ENCODE peak calls at places on chromosome 13, in four cellular contexts. G is choroid plexus epithelial cell, L is PC-3, R is thoracic aorta. H is an unnamed sample.

GRCh38 chr13:113205428-113205931 is 3.0 kb downstream of the PCID2 start:
- DNase-seq in G (peak; percentile 53), R (no peak), L (peak; percentile 16), H (no peak)

GRCh38 chr13:73913043-73913740 is 221.0 kb downstream of the KLF12 start:
- DNase-seq in L (no peak), R (no peak), G (peak; percentile 69), H (peak; percentile 48)

GRCh38 chr13:33740134-33740538 is 77.8 kb upstream of the RFC3 start:
- DNase-seq in R (no peak), L (peak; percentile 52), G (peak; percentile 61), H (peak; percentile 32)

GRCh38 chr13:109651854-109652253 is 134.5 kb downstream of the IRS2 start:
- DNase-seq in G (no peak), L (no peak), R (no peak), H (no peak)

GRCh38 chr13:87524775-87525174 is 146.4 kb upstream of the SLITRK5 start:
- DNase-seq in R (no peak), G (no peak), L (no peak), H (no peak)

GRCh38 chr13:51590966-51591627 is 6.8 kb downstream of the WDFY2 start:
- DNase-seq in R (no peak), G (peak; percentile 92), L (peak; percentile 68), H (peak; percentile 83)

GRCh38 chr13:51525567-51526165 is 58.6 kb upstream of the WDFY2 start:
- DNase-seq in R (no peak), L (peak; percentile 23), G (peak; percentile 16), H (peak; percentile 71)

GRCh38 chr13:27774651-27775050 is 17.6 kb upstream of the GSX1 start:
- DNase-seq in G (no peak), L (no peak), R (no peak), H (no peak)

GRCh38 chr13:23558675-23559536 is 11.3 kb upstream of the TNFRSF19 start:
- DNase-seq in R (no peak), L (peak; percentile 66), G (peak; percentile 96), H (peak; percentile 86)

GRCh38 chr13:90485441-90485840 is 862.0 kb upstream of the MIR17HG start:
- DNase-seq in R (no peak), L (peak; percentile 80), G (peak; percentile 88), H (peak; percentile 64)

GRCh38 chr13:98890186-98890585 is 87.7 kb downstream of the DOCK9 start:
- DNase-seq in G (peak; percentile 60), R (no peak), L (peak; percentile 90), H (peak; percentile 98)

GRCh38 chr13:35342440-35342839 is 134.0 kb downstream of the MAB21L1 start:
- DNase-seq in G (no peak), L (no peak), R (no peak), H (no peak)

GRCh38 chr13:112531263-112531794 is 56.6 kb downstream of the TUBGCP3 start:
- DNase-seq in L (no peak), G (no peak), R (no peak), H (no peak)

GRCh38 chr13:23852351-23852750 is 36.8 kb downstream of the MIPEP start:
- DNase-seq in R (no peak), G (no peak), L (no peak), H (peak; percentile 20)

GRCh38 chr13:59880468-59880867 is 283.3 kb downstream of the DIAPH3 start:
- DNase-seq in G (peak; percentile 25), L (peak; percentile 21), R (no peak), H (peak; percentile 36)

GRCh38 chr13:31835932-31836331 is 96.6 kb downstream of the RXFP2 start:
- DNase-seq in L (peak; percentile 49), G (peak; percentile 77), R (no peak), H (peak; percentile 62)

GRCh38 chr13:91747164-91747563 is 348.7 kb downstream of the GPC5 start:
- DNase-seq in G (no peak), L (no peak), R (no peak), H (no peak)

GRCh38 chr13:65460136-65460535 is 1770.0 kb downstream of the PCDH9 start:
- DNase-seq in R (no peak), L (no peak), G (peak; percentile 80), H (no peak)

GRCh38 chr13:98549006-98549727 is 27.7 kb downstream of the STK24 start:
- DNase-seq in L (peak; percentile 29), G (peak; percentile 96), R (no peak), H (peak; percentile 86)

GRCh38 chr13:86174632-86175031 is 375.4 kb upstream of the SLITRK6 start:
- DNase-seq in G (peak; percentile 14), R (no peak), L (peak; percentile 7), H (peak; percentile 7)

GRCh38 chr13:97318532-97318931 is 96.4 kb downstream of the MBNL2 start:
- DNase-seq in R (no peak), L (no peak), G (no peak), H (no peak)

GRCh38 chr13:79779061-79779460 is 298.1 kb downstream of the NDFIP2 start:
- DNase-seq in G (no peak), L (no peak), R (no peak), H (no peak)

GRCh38 chr13:27619093-27619705 is 1.1 kb downstream of the LNX2 start:
- DNase-seq in R (no peak), G (peak; percentile 76), L (peak; percentile 21), H (peak; percentile 29)

GRCh38 chr13:98893361-98893760 is 84.5 kb downstream of the DOCK9 start:
- DNase-seq in L (no peak), G (no peak), R (no peak), H (no peak)

GRCh38 chr13:112968910-112969691 is at the start of gene MCF2L:
- DNase-seq in G (peak; percentile 60), R (no peak), L (peak; percentile 45), H (peak; percentile 19)

GRCh38 chr13:109778102-109778542 is 8.3 kb downstream of the IRS2 start:
- DNase-seq in R (no peak), G (peak; percentile 66), L (peak; percentile 56), H (peak; percentile 83)

GRCh38 chr13:39324806-39325311 is 278.1 kb downstream of the LHFPL6 start:
- DNase-seq in G (no peak), R (no peak), L (no peak), H (no peak)

GRCh38 chr13:114035583-114036501 is 62.0 kb upstream of the C13orf46 start:
- DNase-seq in R (no peak), L (no peak), G (peak; percentile 65), H (no peak)

GRCh38 chr13:52001120-52001731 is 10.0 kb downstream of the ATP7B start:
- DNase-seq in G (peak; percentile 71), R (no peak), L (peak; percentile 50), H (peak; percentile 62)

GRCh38 chr13:33275916-33276315 is 9.6 kb downstream of the STARD13 start:
- DNase-seq in L (no peak), G (no peak), R (no peak), H (no peak)

GRCh38 chr13:30572859-30573275 is 44.9 kb upstream of the USPL1 start:
- DNase-seq in R (no peak), G (peak; percentile 76), L (peak; percentile 39), H (peak; percentile 25)

GRCh38 chr13:102400619-102401125 is 1.2 kb downstream of the FGF14 start:
- DNase-seq in L (no peak), R (no peak), G (peak; percentile 15), H (peak; percentile 48)

GRCh38 chr13:108214511-108215383 is 589 bp downstream of the LIG4 start:
- DNase-seq in L (peak; percentile 19), G (peak; percentile 22), R (no peak), H (peak; percentile 38)

GRCh38 chr13:49807681-49808080 is 15.2 kb upstream of the KPNA3 start:
- DNase-seq in G (no peak), R (no peak), L (no peak), H (no peak)

GRCh38 chr13:50326746-50327145 is 311.5 kb downstream of the KCNRG start:
- DNase-seq in L (peak; percentile 5), G (no peak), R (no peak), H (no peak)

GRCh38 chr13:79423801-79424642 is 18.0 kb upstream of the RBM26 start:
- DNase-seq in L (peak; percentile 58), R (no peak), G (peak; percentile 77), H (peak; percentile 64)

GRCh38 chr13:74111901-74112824 is 22.0 kb downstream of the KLF12 start:
- DNase-seq in G (peak; percentile 21), R (no peak), L (no peak), H (no peak)

GRCh38 chr13:110250258-110250891 is 56.6 kb downstream of the COL4A1 start:
- DNase-seq in R (no peak), L (peak; percentile 11), G (peak; percentile 83), H (peak; percentile 53)

GRCh38 chr13:20623000-20623399 is 56.0 kb downstream of the IFT88 start:
- DNase-seq in R (no peak), G (no peak), L (no peak), H (no peak)
- H3K4me3 ChIP-seq in R (no peak overlapping the region), G (no peak overlapping the region), L (no peak overlapping the region), H (no peak overlapping the region)

DNA sequence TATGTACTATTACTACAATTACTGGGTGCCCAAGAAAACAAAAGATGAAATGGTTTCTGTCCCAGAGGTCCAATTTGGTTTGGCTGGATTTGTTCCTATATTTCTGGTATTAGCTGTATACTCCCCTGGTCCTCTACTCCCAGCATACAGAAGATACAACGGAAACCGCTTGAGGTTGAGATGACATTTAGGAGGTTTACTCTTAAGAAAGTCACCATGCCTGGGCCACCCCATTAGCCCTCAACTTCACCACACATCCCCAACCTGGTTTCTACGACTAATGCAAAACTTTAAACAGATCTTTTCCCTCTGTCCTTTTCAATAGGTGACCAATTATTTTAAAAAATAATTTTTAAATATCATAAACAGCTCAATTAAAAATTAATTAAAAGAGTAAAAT is 46.0 kb upstream of the EEF1AKMT1 start:
- DNase-seq in G (no peak), L (no peak), R (no peak), H (no peak)
- H3K4me3 ChIP-seq in G (no peak overlapping the region), L (no peak overlapping the region), R (no peak overlapping the region), H (no peak overlapping the region)

DNA sequence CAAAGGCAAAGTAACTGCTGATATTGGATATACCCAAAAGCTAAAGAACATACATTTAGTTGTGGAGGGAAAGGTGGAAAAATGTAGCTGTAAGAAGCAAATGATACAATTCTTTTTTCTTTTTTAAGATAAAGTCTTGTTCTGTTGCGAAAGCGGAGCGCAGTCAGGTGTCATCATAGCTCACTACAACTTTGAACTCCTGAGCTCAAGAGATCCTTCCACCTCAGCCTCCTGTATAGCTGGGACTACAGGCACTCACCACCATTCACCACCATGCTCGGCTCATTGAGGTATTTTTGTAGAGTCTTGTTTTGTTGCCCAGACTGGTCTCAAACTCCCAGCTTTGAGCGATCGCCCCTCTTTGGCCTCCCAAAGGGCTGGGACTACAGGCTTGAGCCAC is 38.0 kb downstream of the TBC1D4 start:
- DNase-seq in G (no peak), R (no peak), L (no peak), H (no peak)
- H3K4me3 ChIP-seq in G (no peak overlapping the region), R (no peak overlapping the region), L (no peak overlapping the region), H (no peak overlapping the region)

GRCh38 chr13:67225252-67226159 is 4.6 kb downstream of the PCDH9 start:
- DNase-seq in G (no peak), R (no peak), L (no peak), H (peak; percentile 36)
- H3K4me3 ChIP-seq in G (peak overlapping the region; percentile 9), R (peak overlapping the region; percentile 29), L (no peak overlapping the region), H (no peak overlapping the region)

GRCh38 chr13:43246382-43246781 is 223.0 kb downstream of the DNAJC15 start:
- DNase-seq in L (no peak), R (no peak), G (no peak), H (no peak)
- H3K4me3 ChIP-seq in L (no peak overlapping the region), R (no peak overlapping the region), G (no peak overlapping the region), H (no peak overlapping the region)

DNA sequence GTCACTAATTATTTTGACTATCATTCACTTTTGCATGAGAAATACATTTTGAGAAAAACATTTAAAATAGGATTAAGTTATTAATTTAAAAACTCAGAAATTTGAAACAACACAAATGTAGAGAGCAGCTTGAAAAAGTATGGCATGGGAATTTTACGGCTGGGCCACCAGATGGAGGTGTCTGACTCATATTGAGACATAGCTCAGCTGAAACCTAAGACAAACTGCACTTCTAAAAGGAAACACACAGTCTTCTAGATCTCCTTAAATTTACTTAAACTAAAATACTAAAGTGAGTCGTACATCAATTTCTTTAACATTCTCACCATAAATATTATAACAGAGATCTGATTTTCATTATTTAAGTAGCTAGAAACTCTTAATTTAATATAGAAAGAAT is 41.9 kb upstream of the POSTN start:
- DNase-seq in R (no peak), L (peak; percentile 58), G (peak; percentile 94), H (peak; percentile 75)
- H3K4me3 ChIP-seq in R (no peak overlapping the region), L (no peak overlapping the region), G (no peak overlapping the region), H (no peak overlapping the region)